ENCODE peak calls at places on chromosomes 12 and 14, in six cellular contexts. One of them, this sample, is unnamed.

GRCh38 chr14:69916396-69916795 is 37.2 kb downstream of the SMOC1 start:
- DNase-seq in stomach: no peak
- DNase-seq in NCI-H1092: no peak
- DNase-seq in midbrain: no peak
- DNase-seq in osteocyte: no peak
- DNase-seq in NAMALWA: no peak
- DNase-seq in this sample: no peak

GRCh38 chr12:20463920-20464524 is 95.7 kb downstream of the PDE3A start:
- DNase-seq in NAMALWA: peak
- DNase-seq in midbrain: peak
- DNase-seq in osteocyte: no peak
- DNase-seq in stomach: no peak
- DNase-seq in NCI-H1092: no peak
- DNase-seq in this sample: peak

GRCh38 chr12:26855337-26856089 is 22.5 kb upstream of the ITPR2 start:
- DNase-seq in osteocyte: no peak
- DNase-seq in NCI-H1092: no peak
- DNase-seq in NAMALWA: no peak
- DNase-seq in midbrain: no peak
- DNase-seq in stomach: no peak
- DNase-seq in this sample: no peak

GRCh38 chr12:47164730-47165439 is 85.1 kb upstream of the AMIGO2 start:
- DNase-seq in NCI-H1092: no peak
- DNase-seq in midbrain: no peak
- DNase-seq in stomach: no peak
- DNase-seq in osteocyte: no peak
- DNase-seq in NAMALWA: no peak
- DNase-seq in this sample: no peak

GRCh38 chr14:105481886-105482454 is 4.7 kb upstream of the CRIP1 start:
- DNase-seq in NAMALWA: peak
- DNase-seq in midbrain: peak
- DNase-seq in NCI-H1092: peak
- DNase-seq in stomach: peak
- DNase-seq in osteocyte: peak
- DNase-seq in this sample: peak

GRCh38 chr12:110778801-110779577 is 36.3 kb upstream of the PPP1CC start:
- DNase-seq in midbrain: no peak
- DNase-seq in NAMALWA: peak
- DNase-seq in stomach: no peak
- DNase-seq in osteocyte: no peak
- DNase-seq in NCI-H1092: no peak
- DNase-seq in this sample: no peak

GRCh38 chr14:73235531-73236155 is 1.7 kb upstream of the PAPLN start:
- DNase-seq in NAMALWA: no peak
- DNase-seq in stomach: no peak
- DNase-seq in midbrain: no peak
- DNase-seq in osteocyte: no peak
- DNase-seq in NCI-H1092: no peak
- DNase-seq in this sample: no peak

GRCh38 chr12:47004634-47005033 is 74.8 kb upstream of the PCED1B start:
- DNase-seq in NCI-H1092: no peak
- DNase-seq in osteocyte: no peak
- DNase-seq in midbrain: no peak
- DNase-seq in stomach: no peak
- DNase-seq in NAMALWA: no peak
- DNase-seq in this sample: no peak

GRCh38 chr12:123062682-123063426 is 82.4 kb downstream of the ARL6IP4 start:
- DNase-seq in NAMALWA: peak
- DNase-seq in stomach: peak
- DNase-seq in midbrain: no peak
- DNase-seq in NCI-H1092: no peak
- DNase-seq in osteocyte: no peak
- DNase-seq in this sample: no peak

GRCh38 chr12:100267603-100268281 is 765 bp downstream of the SCYL2 start:
- DNase-seq in NAMALWA: peak
- DNase-seq in osteocyte: no peak
- DNase-seq in NCI-H1092: no peak
- DNase-seq in stomach: peak
- DNase-seq in midbrain: no peak
- DNase-seq in this sample: peak

GRCh38 chr12:14403711-14404164 is 38.3 kb downstream of the ATF7IP start:
- DNase-seq in stomach: no peak
- DNase-seq in midbrain: peak
- DNase-seq in NCI-H1092: peak
- DNase-seq in osteocyte: no peak
- DNase-seq in NAMALWA: peak
- DNase-seq in this sample: peak

GRCh38 chr14:55800443-55800842 is 220.4 kb downstream of the KTN1 start:
- DNase-seq in NAMALWA: no peak
- DNase-seq in NCI-H1092: no peak
- DNase-seq in osteocyte: no peak
- DNase-seq in midbrain: no peak
- DNase-seq in stomach: no peak
- DNase-seq in this sample: no peak

GRCh38 chr12:52823761-52824450 is 10.0 kb upstream of the KRT4 start:
- DNase-seq in osteocyte: no peak
- DNase-seq in NCI-H1092: no peak
- DNase-seq in stomach: no peak
- DNase-seq in NAMALWA: no peak
- DNase-seq in midbrain: no peak
- DNase-seq in this sample: no peak

GRCh38 chr14:84485016-84485415 is 1044.9 kb upstream of the FLRT2 start:
- DNase-seq in NCI-H1092: no peak
- DNase-seq in osteocyte: no peak
- DNase-seq in NAMALWA: no peak
- DNase-seq in midbrain: no peak
- DNase-seq in stomach: no peak
- DNase-seq in this sample: no peak

GRCh38 chr14:99624971-99625370 is 20.0 kb upstream of the HHIPL1 start:
- DNase-seq in osteocyte: no peak
- DNase-seq in NAMALWA: no peak
- DNase-seq in stomach: peak
- DNase-seq in midbrain: no peak
- DNase-seq in NCI-H1092: no peak
- DNase-seq in this sample: no peak

GRCh38 chr12:34292736-34293625 is 270.7 kb downstream of the ALG10 start:
- DNase-seq in stomach: no peak
- DNase-seq in NCI-H1092: no peak
- DNase-seq in midbrain: no peak
- DNase-seq in osteocyte: no peak
- DNase-seq in NAMALWA: peak
- DNase-seq in this sample: no peak

GRCh38 chr12:40837891-40838424 is 145.7 kb downstream of the CNTN1 start:
- DNase-seq in NAMALWA: no peak
- DNase-seq in osteocyte: no peak
- DNase-seq in NCI-H1092: no peak
- DNase-seq in midbrain: no peak
- DNase-seq in stomach: no peak
- DNase-seq in this sample: no peak

GRCh38 chr14:23610815-23611289 is 25.3 kb upstream of the DHRS2 start:
- DNase-seq in NCI-H1092: no peak
- DNase-seq in osteocyte: peak
- DNase-seq in NAMALWA: no peak
- DNase-seq in stomach: no peak
- DNase-seq in midbrain: no peak
- DNase-seq in this sample: no peak

GRCh38 chr12:67428431-67428830 is 159.3 kb downstream of the CAND1 start:
- DNase-seq in NCI-H1092: no peak
- DNase-seq in stomach: no peak
- DNase-seq in midbrain: no peak
- DNase-seq in osteocyte: no peak
- DNase-seq in NAMALWA: no peak
- DNase-seq in this sample: no peak

GRCh38 chr14:100104523-100105300 is 39.5 kb downstream of the EVL start:
- DNase-seq in stomach: no peak
- DNase-seq in NAMALWA: no peak
- DNase-seq in midbrain: no peak
- DNase-seq in NCI-H1092: no peak
- DNase-seq in osteocyte: no peak
- DNase-seq in this sample: no peak

GRCh38 chr14:55581011-55581806 is 1.2 kb downstream of the KTN1 start:
- DNase-seq in NAMALWA: peak
- DNase-seq in osteocyte: no peak
- DNase-seq in NCI-H1092: no peak
- DNase-seq in stomach: peak
- DNase-seq in midbrain: peak
- DNase-seq in this sample: peak

GRCh38 chr14:56805201-56805991 is 4.9 kb downstream of the OTX2 start:
- DNase-seq in NAMALWA: no peak
- DNase-seq in stomach: no peak
- DNase-seq in osteocyte: no peak
- DNase-seq in midbrain: no peak
- DNase-seq in NCI-H1092: no peak
- DNase-seq in this sample: no peak

GRCh38 chr14:91482278-91483023 is 27.7 kb downstream of the PPP4R3A start:
- DNase-seq in NCI-H1092: no peak
- DNase-seq in NAMALWA: no peak
- DNase-seq in midbrain: no peak
- DNase-seq in osteocyte: no peak
- DNase-seq in stomach: no peak
- DNase-seq in this sample: no peak

GRCh38 chr12:48366131-48366530 is 15.4 kb upstream of the ZNF641 start:
- DNase-seq in NCI-H1092: no peak
- DNase-seq in midbrain: no peak
- DNase-seq in osteocyte: no peak
- DNase-seq in NAMALWA: no peak
- DNase-seq in stomach: no peak
- DNase-seq in this sample: no peak

GRCh38 chr12:4643747-4644146 is 5.1 kb downstream of the AKAP3 start:
- DNase-seq in midbrain: no peak
- DNase-seq in stomach: no peak
- DNase-seq in NCI-H1092: no peak
- DNase-seq in NAMALWA: no peak
- DNase-seq in osteocyte: no peak
- DNase-seq in this sample: no peak

GRCh38 chr14:103312006-103312635 is 21.9 kb upstream of the EIF5 start:
- DNase-seq in NCI-H1092: no peak
- DNase-seq in midbrain: no peak
- DNase-seq in stomach: no peak
- DNase-seq in NAMALWA: no peak
- DNase-seq in osteocyte: no peak
- DNase-seq in this sample: no peak

GRCh38 chr14:102394717-102395378 is 32.1 kb downstream of the TECPR2 start:
- DNase-seq in stomach: no peak
- DNase-seq in osteocyte: no peak
- DNase-seq in midbrain: no peak
- DNase-seq in NCI-H1092: no peak
- DNase-seq in NAMALWA: no peak
- DNase-seq in this sample: no peak

GRCh38 chr12:95623554-95624170 is 72.4 kb upstream of the USP44 start:
- DNase-seq in stomach: peak
- DNase-seq in NAMALWA: peak
- DNase-seq in osteocyte: peak
- DNase-seq in NCI-H1092: no peak
- DNase-seq in midbrain: peak
- DNase-seq in this sample: no peak

GRCh38 chr12:29463198-29463597 is 34.3 kb downstream of the OVCH1 start:
- DNase-seq in osteocyte: no peak
- DNase-seq in stomach: no peak
- DNase-seq in midbrain: no peak
- DNase-seq in NCI-H1092: no peak
- DNase-seq in NAMALWA: no peak
- DNase-seq in this sample: no peak

GRCh38 chr12:88418856-88419497 is 161.3 kb downstream of the KITLG start:
- DNase-seq in osteocyte: no peak
- DNase-seq in NCI-H1092: no peak
- DNase-seq in stomach: no peak
- DNase-seq in NAMALWA: no peak
- DNase-seq in midbrain: no peak
- DNase-seq in this sample: no peak

GRCh38 chr12:91667698-91668097 is 477.9 kb downstream of the BTG1 start:
- DNase-seq in osteocyte: no peak
- DNase-seq in stomach: no peak
- DNase-seq in NCI-H1092: no peak
- DNase-seq in midbrain: no peak
- DNase-seq in NAMALWA: no peak
- DNase-seq in this sample: no peak

GRCh38 chr14:61184117-61184516 is 97.0 kb downstream of the TMEM30B start:
- DNase-seq in stomach: no peak
- DNase-seq in midbrain: no peak
- DNase-seq in osteocyte: no peak
- DNase-seq in NAMALWA: no peak
- DNase-seq in NCI-H1092: no peak
- DNase-seq in this sample: no peak

GRCh38 chr14:62179367-62180018 is 417.3 kb downstream of the SNAPC1 start:
- DNase-seq in stomach: peak
- DNase-seq in midbrain: peak
- DNase-seq in osteocyte: no peak
- DNase-seq in NAMALWA: peak
- DNase-seq in NCI-H1092: peak
- DNase-seq in this sample: peak

GRCh38 chr12:57456145-57456700 is 1.1 kb downstream of the INHBE start:
- DNase-seq in NCI-H1092: no peak
- DNase-seq in osteocyte: no peak
- DNase-seq in NAMALWA: peak
- DNase-seq in stomach: no peak
- DNase-seq in midbrain: no peak
- DNase-seq in this sample: peak

GRCh38 chr12:48813464-48814312 is 4.6 kb upstream of the CACNB3 start:
- DNase-seq in NAMALWA: no peak
- DNase-seq in stomach: no peak
- DNase-seq in NCI-H1092: no peak
- DNase-seq in osteocyte: no peak
- DNase-seq in midbrain: no peak
- DNase-seq in this sample: no peak

GRCh38 chr12:67456281-67456918 is 187.2 kb downstream of the CAND1 start:
- DNase-seq in NCI-H1092: peak
- DNase-seq in NAMALWA: no peak
- DNase-seq in midbrain: peak
- DNase-seq in stomach: no peak
- DNase-seq in osteocyte: no peak
- DNase-seq in this sample: peak

GRCh38 chr12:39958377-39958776 is 147.5 kb downstream of the SLC2A13 start:
- DNase-seq in midbrain: no peak
- DNase-seq in osteocyte: no peak
- DNase-seq in NAMALWA: peak
- DNase-seq in NCI-H1092: no peak
- DNase-seq in stomach: no peak
- DNase-seq in this sample: no peak

GRCh38 chr12:129559756-129560155 is 344.1 kb downstream of the TMEM132D start:
- DNase-seq in NCI-H1092: no peak
- DNase-seq in osteocyte: no peak
- DNase-seq in NAMALWA: no peak
- DNase-seq in midbrain: no peak
- DNase-seq in stomach: no peak
- DNase-seq in this sample: no peak

GRCh38 chr14:68784995-68785816 is 7.7 kb downstream of the ZFP36L1 start:
- DNase-seq in osteocyte: no peak
- DNase-seq in stomach: peak
- DNase-seq in midbrain: no peak
- DNase-seq in NAMALWA: no peak
- DNase-seq in NCI-H1092: no peak
- DNase-seq in this sample: no peak

GRCh38 chr12:130097798-130098255 is 64.4 kb upstream of the FZD10 start:
- DNase-seq in NCI-H1092: no peak
- DNase-seq in stomach: no peak
- DNase-seq in midbrain: no peak
- DNase-seq in osteocyte: no peak
- DNase-seq in NAMALWA: no peak
- DNase-seq in this sample: no peak

This sample was measured in NCI-H1105 treated with DMSO at 0.1 percent for 48 hours.